ENCODE peak calls at places on chromosomes 7 and 10, in six cellular contexts. M, X, H, T, F and O are unnamed samples.

GRCh38 chr10:91135113-91135512 is 85.3 kb upstream of the PCGF5 start:
- DNase-seq in M (no peak), X (no peak), H (no peak), T (no peak), F (no peak), O (no peak)

GRCh38 chr10:29646238-29646902 is 11.6 kb upstream of the SVIL start:
- DNase-seq in M (peak), X (no peak), H (no peak), T (no peak), F (no peak), O (no peak)

GRCh38 chr7:129187681-129188371 is 607 bp upstream of the SMO start:
- DNase-seq in M (no peak), X (no peak), H (no peak), T (no peak), F (no peak), O (no peak)

GRCh38 chr10:79274279-79275104 is 72.8 kb upstream of the PPIF start:
- DNase-seq in M (peak), X (no peak), H (no peak), T (no peak), F (no peak), O (no peak)

GRCh38 chr10:54501919-54502318 is 299.1 kb downstream of the PCDH15 start:
- DNase-seq in M (no peak), X (no peak), H (no peak), T (no peak), F (no peak), O (no peak)

GRCh38 chr10:13016886-13017285 is 15.4 kb upstream of the CCDC3 start:
- DNase-seq in M (no peak), X (no peak), H (no peak), T (no peak), F (no peak), O (no peak)

GRCh38 chr10:69835875-69836727 is 34.4 kb downstream of the COL13A1 start:
- DNase-seq in M (peak), X (no peak), H (no peak), T (no peak), F (no peak), O (no peak)

GRCh38 chr10:46247808-46248569 is 38.8 kb upstream of the ANTXRL start:
- DNase-seq in M (peak), X (no peak), H (no peak), T (no peak), F (peak), O (no peak)

GRCh38 chr7:94696981-94697670 is 41.2 kb upstream of the SGCE start:
- DNase-seq in M (no peak), X (no peak), H (peak), T (no peak), F (no peak), O (peak)

GRCh38 chr7:85030893-85031292 is 156.0 kb downstream of the SEMA3D start:
- DNase-seq in M (peak), X (peak), H (peak), T (no peak), F (peak), O (peak)
- TF ChIP-seq REST in M (no peak), X (no peak), H (no peak), T (no peak), F (no peak), O (no peak)

DNA sequence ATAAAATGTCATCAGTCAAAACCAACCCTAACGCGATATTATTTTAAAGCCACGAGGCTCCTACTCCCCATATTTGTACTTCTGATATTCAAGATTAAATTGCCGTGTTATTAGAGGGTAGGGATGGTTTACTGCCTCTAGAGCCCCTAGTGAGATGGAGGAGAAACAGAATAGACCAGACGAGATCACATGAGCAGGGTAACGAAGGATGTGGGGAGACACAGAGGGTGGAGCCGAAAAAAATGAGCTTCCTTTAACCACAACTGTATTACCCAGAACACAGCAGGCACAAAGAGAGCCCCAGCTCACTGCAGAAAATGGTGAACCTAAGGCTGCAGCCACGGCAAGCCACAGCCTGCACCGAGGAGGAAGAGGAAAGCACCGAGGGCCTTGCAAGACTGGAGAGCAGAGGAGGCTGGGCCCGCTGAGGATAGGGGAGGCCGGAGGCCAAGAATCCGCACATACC is 14.3 kb downstream of the ZC3HAV1 start:
- DNase-seq in M (no peak), X (no peak), H (no peak), T (peak), F (peak), O (no peak)
- H2AFZ ChIP-seq in M (no peak), X (no peak), H (no peak), T (peak), F (peak), O (no peak)

GRCh38 chr7:17939111-17939669 is 1.1 kb downstream of the SNX13 start:
- DNase-seq in M (no peak), X (no peak), H (peak), T (no peak), F (peak), O (no peak)
- TF ChIP-seq REST in M (no peak), X (no peak), H (no peak), T (no peak), F (no peak), O (no peak)

GRCh38 chr10:101558206-101558605 is 29.9 kb downstream of the POLL start:
- DNase-seq in M (no peak), X (no peak), H (no peak), T (no peak), F (no peak), O (no peak)
- H2AFZ ChIP-seq in M (no peak), X (no peak), H (no peak), T (no peak), F (no peak), O (no peak)

GRCh38 chr7:36871863-36872262 is 147.6 kb upstream of the AOAH start:
- DNase-seq in M (peak), X (no peak), H (no peak), T (no peak), F (peak), O (peak)
- TF ChIP-seq REST in M (no peak), X (no peak), H (no peak), T (no peak), F (no peak), O (no peak)